ENCODE peak calls at places on chromosomes 3 and 15, in eight cellular contexts. Q, V, J, U, K, E, Z and S are unnamed samples.

GRCh38 chr15:101198820-101199219 is 53.0 kb downstream of the CHSY1 start:
- DNase-seq in Z (no peak), J (no peak), K (no peak), Q (no peak), E (no peak), V (no peak), U (no peak), S (no peak)

GRCh38 chr3:55556622-55557531 is 69.8 kb upstream of the WNT5A start:
- DNase-seq in V (no peak), E (no peak), U (no peak), K (no peak), Z (no peak), Q (no peak), J (no peak), S (no peak)

GRCh38 chr15:74314897-74315438 is 52.5 kb downstream of the CYP11A1 start:
- DNase-seq in Z (no peak), Q (no peak), V (no peak), E (no peak), K (no peak), J (no peak), U (no peak), S (no peak)

GRCh38 chr3:179037361-179037760 is 34.2 kb downstream of the ZMAT3 start:
- DNase-seq in K (peak), V (peak), Z (peak), J (peak), Q (no peak), U (peak), E (no peak), S (peak)

GRCh38 chr15:73346735-73347312 is 21.9 kb downstream of the HCN4 start:
- DNase-seq in Q (peak), K (no peak), E (peak), J (peak), U (peak), V (no peak), Z (no peak), S (peak)

GRCh38 chr3:346186-346585 is 149.6 kb downstream of the CHL1 start:
- DNase-seq in E (no peak), K (no peak), J (no peak), Z (no peak), U (no peak), Q (no peak), V (no peak), S (no peak)

GRCh38 chr3:177195941-177196472 is 1.3 kb downstream of the TBL1XR1 start:
- DNase-seq in J (no peak), V (no peak), U (no peak), Z (no peak), Q (peak), E (no peak), K (no peak), S (peak)

GRCh38 chr3:95154775-95155174 is 1091.9 kb downstream of the NSUN3 start:
- DNase-seq in J (no peak), U (no peak), V (no peak), Z (no peak), K (no peak), Q (no peak), E (no peak), S (no peak)

GRCh38 chr3:62131050-62131449 is 242.3 kb downstream of the FEZF2 start:
- DNase-seq in K (no peak), Q (no peak), U (no peak), V (no peak), E (no peak), J (no peak), Z (no peak), S (no peak)

GRCh38 chr15:38354321-38354929 is 99.5 kb upstream of the FAM98B start:
- DNase-seq in K (peak), U (no peak), Q (peak), V (no peak), J (peak), E (peak), Z (peak), S (peak)

GRCh38 chr3:129017531-129017899 is 16.4 kb downstream of the EFCC1 start:
- DNase-seq in E (no peak), Q (no peak), V (no peak), K (no peak), J (no peak), Z (no peak), U (no peak), S (no peak)

GRCh38 chr3:129018271-129018670 is 17.2 kb downstream of the EFCC1 start:
- DNase-seq in K (no peak), E (no peak), U (no peak), V (no peak), Q (no peak), J (no peak), Z (no peak), S (no peak)

GRCh38 chr3:129015388-129016105 is 14.4 kb downstream of the EFCC1 start:
- DNase-seq in K (no peak), E (no peak), Z (no peak), V (peak), J (peak), Q (no peak), U (peak), S (no peak)

GRCh38 chr3:129016366-129016724 is 15.2 kb downstream of the EFCC1 start:
- DNase-seq in U (no peak), K (no peak), E (no peak), J (peak), Q (peak), V (peak), Z (no peak), S (peak)

DNA sequence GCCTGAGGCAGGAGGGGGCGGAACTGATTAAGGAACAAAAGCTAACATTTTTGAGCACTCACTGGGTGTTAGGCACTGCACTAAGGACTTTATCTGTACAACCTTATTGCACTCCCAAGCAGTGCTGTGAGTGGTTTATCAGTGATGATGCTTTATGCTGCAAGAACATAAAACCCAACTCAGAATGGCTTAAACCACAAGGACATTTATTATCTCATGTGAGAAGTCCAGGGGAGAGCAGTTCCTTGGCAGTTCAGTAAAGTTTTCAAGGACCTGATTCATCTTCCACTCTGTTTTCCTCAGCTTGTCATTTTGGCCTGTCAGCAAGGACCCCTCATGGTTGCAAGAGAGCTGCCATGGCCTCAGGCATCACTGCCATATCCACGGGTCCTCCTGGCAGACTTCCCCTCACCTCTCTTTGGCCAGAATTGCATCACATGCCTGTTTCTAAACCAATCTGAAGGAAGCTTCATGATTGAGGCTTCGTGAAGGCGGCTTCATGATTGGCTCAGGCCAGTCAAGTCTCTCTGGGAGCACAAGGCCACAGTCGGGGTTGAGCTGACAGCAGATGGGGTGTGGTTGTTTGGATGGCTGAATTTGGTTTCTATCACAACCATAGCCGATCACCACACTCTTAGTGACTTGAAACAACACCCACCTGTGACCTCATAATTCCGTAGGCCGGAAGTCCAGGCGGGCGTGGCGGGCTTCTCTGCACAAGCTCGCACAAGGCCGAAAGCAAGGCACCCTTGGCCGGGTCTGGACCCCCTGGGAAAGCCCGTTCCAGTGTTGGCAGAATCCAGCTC is 15.8 kb downstream of the EFCC1 start:
- DNase-seq in Q (peak), J (peak), Z (no peak), K (no peak), E (no peak), U (peak), V (peak), S (peak)
- H3K27ac ChIP-seq in Q (no peak), J (peak), Z (no peak), K (peak), E (no peak), U (peak), V (peak), S (peak)

DNA sequence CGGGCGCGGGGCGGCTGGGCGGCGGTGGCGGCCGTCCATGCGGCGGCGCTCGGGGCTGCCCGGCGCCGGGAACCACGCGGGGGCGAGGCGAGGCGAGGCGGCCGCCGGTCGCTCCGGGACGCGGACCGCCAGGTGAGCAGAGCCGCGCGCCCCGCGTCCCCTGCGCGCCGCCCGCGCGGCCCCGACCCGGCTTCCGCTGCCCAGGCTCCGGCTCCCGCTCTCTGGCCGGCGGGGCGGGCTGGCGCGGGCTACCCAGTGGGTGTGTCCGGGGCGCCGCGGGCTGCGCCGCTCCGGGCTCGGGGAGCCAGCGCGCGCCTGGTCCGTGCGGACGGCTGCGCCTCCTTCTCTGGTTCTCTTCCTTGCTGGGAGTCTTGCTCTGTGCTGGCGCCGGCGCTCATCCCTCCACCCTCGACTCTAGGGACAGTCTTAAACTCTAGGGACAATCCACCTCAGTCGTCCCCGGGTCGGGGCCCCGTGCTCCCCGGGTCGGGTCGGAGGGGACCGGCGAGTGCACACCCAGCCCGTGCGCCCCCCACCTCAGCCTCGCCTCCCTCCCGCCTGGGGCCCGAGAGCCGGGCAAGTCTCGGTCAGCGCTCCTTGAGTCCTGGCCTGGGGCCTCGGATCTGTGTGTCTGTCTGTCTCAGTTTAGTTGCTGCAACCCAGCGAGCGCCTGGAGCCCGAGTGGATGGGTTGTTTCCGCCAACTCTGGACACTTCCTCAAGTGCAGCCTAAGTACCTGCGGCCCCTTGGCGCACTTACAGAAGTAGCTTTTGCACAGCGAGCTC is 488 bp downstream of the THSD4 start:
- DNase-seq in K (peak), V (no peak), Z (no peak), E (peak), Q (peak), U (peak), J (peak), S (peak)
- H3K27ac ChIP-seq in K (peak), V (no peak), Z (no peak), E (peak), Q (peak), U (peak), J (peak), S (peak)

GRCh38 chr3:32347286-32348125 is 44.1 kb upstream of the CMTM7 start:
- DNase-seq in K (no peak), E (no peak), Q (peak), V (peak), U (peak), J (peak), Z (no peak), S (peak)

GRCh38 chr3:32354362-32354778 is 37.3 kb upstream of the CMTM7 start:
- DNase-seq in K (no peak), J (no peak), E (no peak), Z (no peak), V (peak), U (no peak), Q (no peak), S (no peak)

DNA sequence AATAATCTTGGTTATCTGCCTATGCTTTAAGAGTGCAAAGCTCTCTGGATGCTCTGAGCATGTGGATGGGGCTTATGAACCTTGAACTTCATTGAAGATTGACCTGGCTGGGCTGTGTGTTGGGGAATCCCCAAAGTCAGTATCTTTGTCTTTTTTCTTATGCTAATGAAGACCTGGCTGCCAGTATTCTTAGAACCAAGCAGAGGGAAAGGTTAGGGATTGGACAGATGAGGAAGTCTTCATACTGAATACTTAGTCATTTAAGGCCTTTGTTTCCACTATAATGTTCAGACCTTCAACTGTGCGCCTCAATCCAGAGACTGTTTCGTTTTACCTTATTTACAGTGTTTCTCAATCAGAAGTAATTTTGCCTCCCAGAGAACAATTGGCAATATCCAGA is 42.5 kb upstream of the CMTM7 start:
- DNase-seq in V (no peak), U (no peak), J (no peak), Z (no peak), E (no peak), K (no peak), Q (no peak), S (no peak)
- H3K27ac ChIP-seq in V (no peak), U (no peak), J (no peak), Z (no peak), E (no peak), K (no peak), Q (no peak), S (no peak)

DNA sequence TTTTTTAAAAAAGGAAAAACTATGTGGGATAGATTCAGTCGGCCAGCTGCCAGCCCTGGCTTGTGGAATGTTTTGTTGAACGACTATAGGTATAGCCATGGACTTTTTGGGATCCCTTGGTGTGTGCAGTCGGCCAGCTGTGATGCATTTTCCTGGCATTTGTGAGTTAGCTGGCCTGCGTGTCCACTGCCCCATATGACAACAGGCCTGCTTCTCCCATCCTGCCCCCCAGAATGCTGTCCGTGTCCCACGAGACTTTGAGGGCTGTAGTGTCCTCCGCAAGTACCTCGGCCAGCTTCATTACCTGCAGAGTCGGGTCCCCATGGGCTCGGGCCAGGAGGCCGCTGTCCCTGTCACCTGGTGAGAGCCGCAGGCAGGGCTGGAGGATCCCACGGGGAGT is 23.6 kb downstream of the PTPN23 start:
- DNase-seq in J (no peak), K (no peak), V (no peak), Z (no peak), U (no peak), Q (no peak), E (no peak), S (no peak)
- H3K27ac ChIP-seq in J (peak), K (peak), V (no peak), Z (peak), U (peak), Q (no peak), E (no peak), S (no peak)

DNA sequence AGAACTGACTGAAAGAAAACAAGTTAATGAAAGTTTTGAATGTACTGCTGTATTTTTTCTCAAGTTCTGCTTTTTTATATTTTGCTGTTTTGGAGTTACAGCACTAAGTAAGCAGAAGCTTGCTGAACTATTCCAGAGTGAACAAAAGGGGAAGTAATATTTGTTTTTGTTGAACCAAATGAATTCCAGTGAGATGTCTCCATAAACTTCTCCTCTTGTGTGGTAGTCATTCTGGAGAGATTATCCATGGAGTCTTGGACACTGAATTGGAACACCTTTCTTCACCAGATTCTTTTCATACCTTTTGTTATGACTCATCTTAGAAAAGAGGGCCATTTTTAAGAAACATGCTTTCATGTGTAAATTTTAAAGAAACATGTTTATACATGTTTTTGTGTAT is 8.8 kb downstream of the ANKUB1 start:
- DNase-seq in K (no peak), U (no peak), E (no peak), Q (no peak), Z (no peak), J (no peak), V (no peak), S (no peak)
- H3K27ac ChIP-seq in K (peak), U (no peak), E (no peak), Q (no peak), Z (no peak), J (no peak), V (no peak), S (no peak)

GRCh38 chr3:16381426-16381825 is 116.4 kb downstream of the OXNAD1 start:
- DNase-seq in K (no peak), J (no peak), Z (no peak), U (no peak), E (no peak), Q (no peak), V (no peak), S (no peak)

GRCh38 chr3:16386536-16386935 is 121.5 kb downstream of the OXNAD1 start:
- DNase-seq in J (no peak), U (no peak), V (no peak), Z (no peak), Q (no peak), K (no peak), E (no peak), S (no peak)

GRCh38 chr3:16383864-16384263 is 118.9 kb downstream of the OXNAD1 start:
- DNase-seq in V (no peak), E (no peak), U (no peak), K (no peak), J (no peak), Z (no peak), Q (no peak), S (no peak)

GRCh38 chr3:16382852-16383251 is 117.8 kb downstream of the OXNAD1 start:
- DNase-seq in E (no peak), K (no peak), Z (no peak), Q (no peak), U (no peak), J (no peak), V (no peak), S (no peak)

GRCh38 chr3:16385151-16385550 is 120.1 kb downstream of the OXNAD1 start:
- DNase-seq in Q (no peak), U (no peak), V (no peak), Z (no peak), J (no peak), K (no peak), E (no peak), S (no peak)
- H3K27ac ChIP-seq in Q (no peak), U (peak), V (no peak), Z (no peak), J (no peak), K (no peak), E (no peak), S (no peak)

GRCh38 chr3:64932666-64933342 is 245.0 kb upstream of the ADAMTS9 start:
- DNase-seq in V (no peak), E (no peak), Q (peak), U (no peak), K (no peak), J (no peak), Z (no peak), S (no peak)

GRCh38 chr3:64928683-64929082 is 240.9 kb upstream of the ADAMTS9 start:
- DNase-seq in E (no peak), U (no peak), V (no peak), J (no peak), K (no peak), Z (no peak), Q (no peak), S (no peak)

GRCh38 chr3:64930891-64931290 is 243.1 kb upstream of the ADAMTS9 start:
- DNase-seq in Q (no peak), E (no peak), U (no peak), J (no peak), K (no peak), V (no peak), Z (no peak), S (no peak)

GRCh38 chr3:64935995-64936394 is 248.2 kb upstream of the ADAMTS9 start:
- DNase-seq in Q (no peak), V (no peak), K (no peak), J (no peak), Z (no peak), E (no peak), U (no peak), S (no peak)

DNA sequence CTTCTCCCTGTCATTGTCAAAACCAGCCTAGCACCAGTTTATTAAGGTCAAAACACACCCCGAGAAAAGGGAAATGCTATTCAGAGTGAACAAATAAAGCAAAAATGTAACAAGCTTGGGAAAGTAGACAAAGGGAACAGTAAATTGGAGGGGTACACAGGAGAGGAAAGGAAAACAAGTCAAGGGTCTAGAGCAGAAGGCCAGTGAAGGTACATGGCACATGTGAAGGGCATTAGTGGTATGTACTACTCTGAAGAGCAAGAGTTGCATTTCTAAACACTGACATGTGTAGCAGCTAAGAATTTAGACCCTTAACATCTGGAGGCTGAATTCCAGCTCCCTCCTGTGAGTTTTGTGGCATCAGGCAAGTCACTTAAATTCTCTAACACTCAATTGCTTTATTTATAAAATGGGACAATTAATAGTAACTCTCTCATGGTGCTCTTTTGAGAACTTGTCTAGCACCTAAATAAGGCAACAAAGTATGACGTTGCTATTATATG is 244.3 kb upstream of the ADAMTS9 start:
- DNase-seq in E (no peak), Z (no peak), J (no peak), K (no peak), U (no peak), Q (no peak), V (no peak), S (no peak)
- H3K27ac ChIP-seq in E (no peak), Z (no peak), J (no peak), K (no peak), U (no peak), Q (no peak), V (no peak), S (no peak)